ENCODE peak calls at places on chromosome 21, in seven cellular contexts. A is heart right ventricle, H is heart left ventricle, R is PC-3, E is MM.1S, F is uterus, J is stomach. G is an unnamed sample.

GRCh38 chr21:22561946-22562345 is 1563.7 kb downstream of the NCAM2 start:
- DNase-seq in J (no peak), H (no peak), R (no peak), F (no peak), E (no peak), A (no peak), G (no peak)

GRCh38 chr21:22791986-22792560 is 1793.9 kb downstream of the NCAM2 start:
- DNase-seq in E (peak; percentile 49), A (no peak), H (no peak), R (peak; percentile 77), J (no peak), F (no peak), G (no peak)

GRCh38 chr21:16085436-16085835 is 355.7 kb downstream of the USP25 start:
- DNase-seq in E (no peak), R (peak; percentile 78), H (no peak), A (no peak), J (no peak), F (no peak), G (no peak)

GRCh38 chr21:46532080-46532479 is 72.8 kb downstream of the S100B start:
- DNase-seq in H (no peak), A (no peak), R (no peak), J (no peak), F (no peak), E (no peak), G (no peak)

GRCh38 chr21:25005388-25005787 is 601.9 kb downstream of the MRPL39 start:
- DNase-seq in R (peak; percentile 9), A (no peak), J (no peak), E (no peak), H (no peak), F (no peak), G (no peak)

GRCh38 chr21:31180256-31181088 is 142.2 kb upstream of the KRTAP19-8 start:
- DNase-seq in H (no peak), F (no peak), R (peak; percentile 71), E (peak; percentile 59), J (no peak), A (no peak), G (no peak)

GRCh38 chr21:33360871-33361602 is 36.3 kb downstream of the IFNAR1 start:
- DNase-seq in E (peak; percentile 87), J (peak; percentile 82), F (peak; percentile 73), A (peak; percentile 82), H (peak; percentile 74), R (peak; percentile 84), G (peak; percentile 85)

GRCh38 chr21:17391811-17392340 is 121.0 kb upstream of the CXADR start:
- DNase-seq in A (no peak), H (no peak), J (no peak), F (no peak), R (peak; percentile 79), E (no peak), G (no peak)

GRCh38 chr21:22575165-22575584 is 1577.0 kb downstream of the NCAM2 start:
- DNase-seq in R (peak; percentile 47), J (no peak), A (no peak), E (peak; percentile 48), H (no peak), F (no peak), G (no peak)

GRCh38 chr21:37165606-37166005 is 92.6 kb downstream of the TTC3 start:
- DNase-seq in R (no peak), F (no peak), H (no peak), E (no peak), J (no peak), A (no peak), G (no peak)

GRCh38 chr21:16195896-16196443 is 466.2 kb downstream of the USP25 start:
- DNase-seq in F (no peak), R (no peak), A (no peak), E (peak; percentile 14), J (no peak), H (no peak), G (no peak)

GRCh38 chr21:18832950-18833349 is 429.4 kb upstream of the TMPRSS15 start:
- DNase-seq in A (no peak), R (peak; percentile 85), F (no peak), J (no peak), E (no peak), H (no peak), G (no peak)

GRCh38 chr21:29350246-29350779 is 51.6 kb downstream of the BACH1 start:
- DNase-seq in J (no peak), A (no peak), F (no peak), R (no peak), E (no peak), H (no peak), G (no peak)

GRCh38 chr21:17611414-17612022 is 1.2 kb downstream of the BTG3 start:
- DNase-seq in H (peak; percentile 83), R (peak; percentile 69), F (peak; percentile 89), J (peak; percentile 86), E (peak; percentile 81), A (peak; percentile 81), G (peak; percentile 93)

GRCh38 chr21:46356494-46357334 is 32.8 kb downstream of the PCNT start:
- DNase-seq in H (no peak), E (peak; percentile 81), J (no peak), R (no peak), F (no peak), A (no peak), G (no peak)

GRCh38 chr21:33240404-33240803 is 10.7 kb downstream of the IFNAR2 start:
- DNase-seq in E (no peak), J (no peak), A (no peak), F (no peak), H (no peak), R (no peak), G (no peak)

GRCh38 chr21:17191346-17191993 is 321.4 kb upstream of the CXADR start:
- DNase-seq in J (no peak), F (no peak), H (no peak), A (no peak), R (no peak), E (no peak), G (no peak)

GRCh38 chr21:29465528-29465927 is 166.8 kb downstream of the BACH1 start:
- DNase-seq in A (no peak), H (no peak), F (no peak), R (no peak), J (no peak), E (no peak), G (no peak)

GRCh38 chr21:36055551-36055950 is 4.8 kb downstream of the SETD4 start:
- DNase-seq in H (no peak), J (no peak), R (no peak), A (peak; percentile 24), F (no peak), E (no peak), G (no peak)

GRCh38 chr21:38542263-38542662 is 44.0 kb upstream of the ERG start:
- DNase-seq in E (no peak), A (no peak), R (no peak), J (no peak), F (no peak), H (no peak), G (no peak)
- H3K4me3 ChIP-seq in E (no peak overlapping the region), A (no peak overlapping the region), R (no peak overlapping the region), J (no peak overlapping the region), F (no peak overlapping the region), H (no peak overlapping the region), G (no peak overlapping the region)

GRCh38 chr21:34801519-34802132 is 132.8 kb downstream of the CLIC6 start:
- DNase-seq in R (peak; percentile 30), F (no peak), J (no peak), A (no peak), E (peak; percentile 69), H (no peak), G (no peak)

GRCh38 chr21:34800797-34801518 is 132.2 kb downstream of the CLIC6 start:
- DNase-seq in J (no peak), H (no peak), F (no peak), E (no peak), R (no peak), A (no peak), G (no peak)

GRCh38 chr21:34805157-34805556 is 136.4 kb downstream of the CLIC6 start:
- DNase-seq in H (no peak), F (no peak), R (no peak), E (no peak), J (no peak), A (no peak), G (no peak)

GRCh38 chr21:34799092-34799491 is 130.3 kb downstream of the CLIC6 start:
- DNase-seq in F (no peak), J (no peak), A (no peak), H (no peak), E (no peak), R (no peak), G (no peak)

DNA sequence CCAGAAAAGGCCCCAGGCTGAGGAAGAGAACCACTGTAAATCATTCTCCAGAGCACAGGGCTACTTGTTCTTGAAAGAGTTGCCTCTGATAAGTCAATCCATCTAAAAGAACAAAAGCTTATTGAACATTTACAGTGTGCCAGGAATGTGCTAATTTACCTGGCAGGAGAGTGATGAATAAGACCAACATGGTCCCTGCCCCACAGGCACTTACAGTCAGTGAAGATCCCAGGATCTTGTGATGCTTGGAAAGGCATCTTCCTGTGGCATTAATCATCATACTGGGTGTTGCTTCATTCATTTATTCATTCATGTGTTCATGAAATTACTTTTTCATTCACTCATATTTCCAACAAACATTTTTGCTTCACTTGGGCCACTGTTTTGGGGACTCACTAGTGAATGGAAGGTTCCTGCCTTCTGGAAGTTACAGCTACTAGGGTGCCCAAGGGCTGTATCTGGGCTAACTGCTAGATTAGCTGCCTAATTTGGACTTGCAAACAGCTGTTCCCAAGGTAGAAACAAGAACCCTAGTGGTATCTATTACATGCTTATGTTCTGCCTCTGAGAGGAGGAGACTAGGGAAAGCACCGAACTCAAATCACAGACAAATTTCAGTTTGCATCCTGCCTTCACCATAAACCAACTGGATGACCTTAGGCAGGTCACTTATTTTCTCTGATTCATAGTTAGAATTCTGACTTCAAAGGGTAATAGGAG is 133.5 kb downstream of the CLIC6 start:
- DNase-seq in H (no peak), J (no peak), F (no peak), E (peak; percentile 35), A (no peak), R (no peak), G (no peak)
- H3K27ac ChIP-seq in H (no peak overlapping the region), J (no peak overlapping the region), F (no peak overlapping the region), E (no peak overlapping the region), A (no peak overlapping the region), R (no peak overlapping the region), G (no peak overlapping the region)

DNA sequence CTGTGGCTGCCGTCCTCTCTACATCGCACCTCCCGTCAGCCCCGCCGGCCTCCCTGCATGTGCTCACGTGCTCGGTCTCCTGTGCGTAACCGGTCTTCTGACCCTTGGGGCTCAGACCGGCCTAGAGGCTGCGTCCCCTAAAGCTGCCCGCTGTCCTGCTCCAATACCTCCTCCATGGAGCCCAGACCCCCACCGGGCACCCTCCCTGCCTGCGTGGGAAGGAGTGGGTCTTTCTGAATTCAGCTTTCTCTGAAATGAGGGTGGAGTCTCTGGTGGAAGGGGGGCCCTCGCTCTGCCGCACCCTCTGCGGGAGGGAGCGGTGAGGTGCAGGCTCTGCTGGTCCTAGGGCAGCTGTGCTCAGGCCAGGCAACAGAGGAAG is 18.7 kb upstream of the POFUT2 start:
- DNase-seq in E (no peak), A (no peak), J (no peak), F (no peak), R (no peak), H (peak; percentile 40), G (no peak)
- H3K4me1 ChIP-seq in E (peaks cover 5% of the 10 kb centered on the region), A (peaks cover 65% of the 10 kb centered on the region), J (peaks cover 51% of the 10 kb centered on the region), F (peaks cover 10% of the 10 kb centered on the region), R (peaks cover 8% of the 10 kb centered on the region), H (peaks cover 4% of the 10 kb centered on the region), G (peaks cover 5% of the 10 kb centered on the region)

DNA sequence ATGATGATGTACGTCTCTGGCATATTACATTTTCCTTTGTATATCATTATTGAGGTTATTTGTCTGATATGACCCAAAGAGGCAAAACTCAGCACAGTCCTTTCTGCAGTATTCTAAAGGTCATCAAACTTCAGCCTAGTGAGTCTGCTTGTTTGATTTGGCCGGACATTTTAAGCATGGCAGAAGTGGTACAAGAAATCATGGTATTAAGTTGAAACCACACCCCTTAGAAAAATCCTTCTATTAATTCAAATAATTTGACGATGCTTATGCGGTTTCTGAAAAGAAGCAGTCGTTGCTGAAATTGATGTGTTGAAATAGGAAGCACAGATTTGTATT is 5.1 kb downstream of the ETS2 start:
- DNase-seq in E (no peak), F (no peak), A (no peak), R (no peak), H (no peak), J (no peak), G (no peak)
- H3K4me3 ChIP-seq in E (no peak overlapping the region), F (no peak overlapping the region), A (no peak overlapping the region), R (peak overlapping the region; percentile 88), H (no peak overlapping the region), J (peak overlapping the region; percentile 87), G (peak overlapping the region; percentile 29)

G was measured in right cardiac atrium.